ENCODE peak calls at places on chromosomes 1 and 21, in six cellular contexts. C is H1, S is GM23338, X is spleen, V is SK-N-SH, Y is suprapubic skin. N is an unnamed sample.

GRCh38 chr1:64246294-64246917 is 43.0 kb downstream of the UBE2U start:
- DNase-seq in V (peak; percentile 25), X (no peak), Y (no peak), C (no peak), S (peak; percentile 64), N (no peak)

GRCh38 chr1:48776400-48777218 is at the start of gene BEND5:
- DNase-seq in Y (peak; percentile 69), C (peak; percentile 81), V (peak; percentile 94), X (peak; percentile 92), S (peak; percentile 87), N (peak; percentile 80)

GRCh38 chr1:160291248-160292220 is 6.6 kb upstream of the PEX19 start:
- DNase-seq in Y (peak; percentile 74), X (peak; percentile 80), C (peak; percentile 62), V (peak; percentile 62), S (peak; percentile 79), N (peak; percentile 81)

GRCh38 chr21:36369064-36369685 is 16.0 kb upstream of the CHAF1B start:
- DNase-seq in V (no peak), Y (no peak), C (no peak), X (no peak), S (no peak), N (no peak)

GRCh38 chr1:12549460-12550349 is 68.3 kb downstream of the DHRS3 start:
- DNase-seq in X (no peak), Y (peak; percentile 90), V (no peak), S (no peak), C (no peak), N (peak; percentile 92)

GRCh38 chr1:219771039-219771438 is 157.3 kb downstream of the SLC30A10 start:
- DNase-seq in S (peak; percentile 21), X (no peak), V (no peak), Y (no peak), C (no peak), N (no peak)

GRCh38 chr1:59936358-59936821 is 9.8 kb upstream of the CYP2J2 start:
- DNase-seq in C (no peak), Y (no peak), X (no peak), S (no peak), V (no peak), N (no peak)

GRCh38 chr1:111756124-111756513 is 418 bp downstream of the DDX20 start:
- DNase-seq in C (no peak), V (no peak), S (no peak), Y (no peak), X (no peak), N (no peak)

GRCh38 chr1:41013812-41014211 is 7.7 kb downstream of the SLFNL1 start:
- DNase-seq in S (no peak), C (no peak), V (no peak), X (no peak), Y (no peak), N (no peak)

GRCh38 chr1:41015894-41016470 is 5.5 kb downstream of the SLFNL1 start:
- DNase-seq in V (peak; percentile 15), S (no peak), C (no peak), X (no peak), Y (no peak), N (no peak)

GRCh38 chr1:41015281-41015680 is 6.2 kb downstream of the SLFNL1 start:
- DNase-seq in S (no peak), Y (no peak), V (peak; percentile 27), X (no peak), C (no peak), N (no peak)

GRCh38 chr1:41014871-41015270 is 6.7 kb downstream of the SLFNL1 start:
- DNase-seq in X (no peak), C (no peak), S (no peak), Y (no peak), V (no peak), N (no peak)

GRCh38 chr1:41013024-41013423 is 8.5 kb downstream of the SLFNL1 start:
- DNase-seq in Y (no peak), V (no peak), X (no peak), C (no peak), S (no peak), N (no peak)
- H3K4me1 ChIP-seq in Y (peaks cover 4% of the 10 kb centered on the region), V (no peaks in the 10 kb centered on the region), X (no peaks in the 10 kb centered on the region), C (no peaks in the 10 kb centered on the region), S (no peaks in the 10 kb centered on the region), N (no peaks in the 10 kb centered on the region)

DNA sequence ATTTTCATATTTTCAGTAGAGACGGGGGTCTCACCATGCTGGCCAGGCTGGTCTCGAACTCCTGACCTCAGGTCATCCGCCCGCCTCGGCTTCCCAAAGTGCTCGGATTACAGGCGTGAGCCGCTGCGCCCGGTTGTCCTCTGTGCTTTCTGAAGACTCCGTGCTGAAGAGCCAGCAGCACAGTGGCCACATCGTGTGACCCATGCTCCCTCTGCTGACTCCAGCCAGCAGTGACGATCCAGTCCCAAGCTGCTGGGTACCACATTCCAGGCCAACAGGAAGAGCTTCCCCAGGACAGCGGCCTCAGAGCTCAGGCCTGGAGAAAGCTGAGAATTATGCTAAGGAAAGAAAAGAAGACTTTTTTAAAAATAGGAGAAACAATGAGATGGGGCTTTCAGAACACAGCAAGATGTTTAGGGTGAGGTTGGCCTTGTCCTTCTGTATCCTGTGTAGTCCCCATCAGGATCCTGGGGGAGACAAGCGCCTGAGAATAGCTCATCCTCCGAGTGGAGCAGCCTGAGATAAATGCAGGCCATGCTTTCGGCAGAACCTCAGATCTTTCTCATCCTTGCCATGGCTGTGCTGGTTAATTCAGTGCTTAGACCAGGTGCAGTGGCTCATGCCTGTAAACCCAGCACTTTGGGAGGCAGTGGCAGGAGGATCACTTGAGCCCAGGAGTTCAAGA is 207.1 kb downstream of the SLC35F3 start:
- DNase-seq in X (no peak), S (peak; percentile 87), Y (no peak), C (peak; percentile 57), V (peak; percentile 73), N (no peak)
- TF ChIP-seq CTCF in X (no peak), S (peak; percentile 89), Y (no peak), C (peak; percentile 85), V (peak; percentile 47), N (no peak)

GRCh38 chr1:209364716-209365115 is 218.8 kb upstream of the CAMK1G start:
- DNase-seq in V (no peak), Y (no peak), S (no peak), C (no peak), X (no peak), N (no peak)
- TF ChIP-seq POLR2AphosphoS5 in V (no peak), Y (no peak), S (no peak), C (no peak), X (no peak), N (no peak)

DNA sequence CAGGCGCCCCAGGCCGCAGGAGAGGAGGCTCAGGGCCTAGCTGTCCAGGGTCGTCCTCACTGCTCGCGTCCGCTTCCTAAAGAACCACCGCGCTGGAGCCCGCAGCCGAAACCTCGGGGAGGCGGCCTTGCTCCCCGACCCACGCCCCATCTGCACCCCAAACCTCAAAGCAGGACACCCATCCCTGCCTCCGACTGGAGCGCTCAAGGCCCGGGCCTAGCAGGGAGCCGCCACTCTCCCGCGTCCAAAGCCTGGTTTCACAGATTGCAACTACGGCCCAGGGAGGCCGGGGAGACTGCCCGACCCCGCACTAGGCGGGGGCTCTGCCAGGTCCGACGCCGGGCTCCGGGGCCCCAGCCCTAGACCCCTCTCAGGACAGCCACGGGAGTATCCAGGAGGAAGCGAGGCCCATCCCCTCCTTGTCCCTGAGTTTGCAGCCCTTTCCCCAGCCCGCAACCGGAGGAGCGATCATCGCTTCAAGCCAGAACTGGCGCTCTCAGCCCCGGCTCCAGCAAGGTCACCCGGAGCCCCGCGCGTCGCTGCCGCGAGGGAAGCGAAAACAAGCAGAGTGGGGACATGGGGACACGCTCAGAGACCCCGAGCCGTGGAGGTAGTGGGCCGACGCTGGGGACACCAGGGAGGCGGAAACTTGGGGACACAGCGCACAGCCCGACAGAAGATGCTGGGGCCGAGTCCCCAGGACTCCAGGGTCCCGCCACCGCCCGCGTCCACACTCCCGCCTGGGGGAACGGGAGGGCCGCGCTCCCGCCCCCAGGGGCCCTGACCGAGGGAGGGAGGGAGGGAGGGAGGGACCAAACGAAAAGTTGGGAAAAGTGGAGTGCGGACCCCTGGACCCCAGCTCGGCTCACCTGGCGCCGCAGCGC is 474 bp downstream of the TMEM200B start:
- DNase-seq in Y (peak; percentile 71), S (peak; percentile 47), C (peak; percentile 75), X (no peak), V (peak; percentile 65), N (peak; percentile 77)
- H3K4me1 ChIP-seq in Y (peaks cover 43% of the 10 kb centered on the region), S (peaks cover 8% of the 10 kb centered on the region), C (no peaks in the 10 kb centered on the region), X (peaks cover 18% of the 10 kb centered on the region), V (no peaks in the 10 kb centered on the region), N (no peaks in the 10 kb centered on the region)

DNA sequence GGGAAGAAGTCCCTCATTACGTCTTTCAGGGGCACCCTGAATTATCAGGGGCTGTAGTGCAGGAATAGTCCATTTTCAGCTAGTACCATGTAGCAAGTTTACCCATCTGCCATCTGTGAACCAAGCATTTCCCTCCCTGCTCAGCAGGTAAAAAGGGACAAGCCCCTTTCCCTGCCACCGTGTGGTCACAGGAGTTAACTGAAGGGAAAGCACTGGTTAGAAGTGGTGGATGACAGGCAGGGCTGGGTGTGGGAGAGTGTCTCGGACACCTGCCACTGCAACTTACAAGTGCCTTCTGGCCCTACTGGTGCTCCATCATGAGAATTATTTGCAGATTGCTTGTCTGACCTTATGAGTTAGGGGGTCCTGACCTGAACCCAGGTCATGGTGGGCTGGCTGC is 32.0 kb upstream of the IGSF5 start:
- DNase-seq in C (no peak), X (no peak), S (peak; percentile 52), Y (no peak), V (no peak), N (no peak)
- TF ChIP-seq CTCF in C (peak; percentile 38), X (no peak), S (peak; percentile 64), Y (no peak), V (no peak), N (no peak)

GRCh38 chr1:201903135-201903534 is 14.4 kb downstream of the SHISA4 start:
- DNase-seq in S (no peak), Y (no peak), X (no peak), C (no peak), V (no peak), N (peak; percentile 84)
- TF ChIP-seq POLR2AphosphoS5 in S (no peak), Y (no peak), X (no peak), C (no peak), V (no peak), N (peak; percentile 50)